ENCODE peak calls at places on chromosomes 3 and 15, in ten cellular contexts. W is AG08395; Y is KG1; U is GM10248; V is A172; K is activated naive CD4-positive, alpha-beta T cell; R is AG09319; N is putamen; I is naive thymus-derived CD8-positive, alpha-beta T cell; A is retinal pigment epithelial cell. G is an unnamed sample.

GRCh38 chr3:32886296-32886695 is 65.1 kb upstream of the CCR4 start:
- DNase-seq in U (no peak), N (no peak), R (no peak), W (no peak), V (no peak), Y (no peak), A (no peak), I (no peak), K (no peak), G (no peak)

GRCh38 chr3:76986876-76987513 is 52.9 kb upstream of the ROBO2 start:
- DNase-seq in I (no peak), Y (no peak), A (no peak), W (no peak), K (no peak), N (peak), R (no peak), V (no peak), U (no peak), G (no peak)

GRCh38 chr15:98953000-98953776 is 54.4 kb downstream of the PGPEP1L start:
- DNase-seq in N (no peak), I (no peak), A (no peak), V (no peak), K (no peak), U (peak), Y (no peak), R (no peak), W (no peak), G (no peak)

GRCh38 chr3:125119752-125120369 is 64.1 kb upstream of the HEG1 start:
- DNase-seq in Y (no peak), V (no peak), W (no peak), K (no peak), A (no peak), U (peak), I (no peak), R (no peak), N (peak), G (no peak)

GRCh38 chr15:78895411-78895810 is 22.7 kb downstream of the MORF4L1 start:
- DNase-seq in U (no peak), W (no peak), N (no peak), I (no peak), A (no peak), K (no peak), V (no peak), R (no peak), Y (no peak), G (no peak)

GRCh38 chr3:107217161-107217560 is 160.1 kb upstream of the CCDC54 start:
- DNase-seq in U (no peak), N (no peak), K (no peak), Y (no peak), I (no peak), R (peak), A (peak), W (peak), V (peak), G (peak)

GRCh38 chr3:12286504-12286903 is 2.4 kb upstream of the PPARG start:
- DNase-seq in R (no peak), W (no peak), I (no peak), N (no peak), V (no peak), K (no peak), Y (no peak), A (no peak), U (no peak), G (no peak)

GRCh38 chr3:36792342-36792741 is 28.0 kb upstream of the DCLK3 start:
- DNase-seq in N (no peak), U (peak), V (peak), R (no peak), W (peak), I (no peak), K (no peak), Y (no peak), A (peak), G (peak)

GRCh38 chr3:153209596-153209995 is 47.6 kb downstream of the RAP2B start:
- DNase-seq in K (no peak), W (peak), Y (no peak), U (no peak), I (no peak), A (no peak), R (no peak), V (peak), N (no peak), G (peak)

GRCh38 chr3:38177175-38177574 is 11.8 kb downstream of the OXSR1 start:
- DNase-seq in K (no peak), I (no peak), Y (no peak), W (no peak), N (no peak), U (no peak), V (no peak), R (no peak), A (no peak), G (no peak)

GRCh38 chr15:78749831-78750230 is 61.4 kb downstream of the ADAMTS7 start:
- DNase-seq in Y (no peak), I (no peak), K (no peak), A (no peak), W (no peak), V (no peak), N (no peak), R (no peak), U (no peak), G (no peak)

GRCh38 chr15:68552344-68552743 is 26.4 kb upstream of the CORO2B start:
- DNase-seq in N (no peak), Y (no peak), K (no peak), V (no peak), I (no peak), W (no peak), R (no peak), A (no peak), U (no peak), G (peak)

GRCh38 chr3:138438896-138439295 is 4.5 kb downstream of the ESYT3 start:
- DNase-seq in K (no peak), Y (no peak), I (no peak), W (peak), N (no peak), R (no peak), A (no peak), V (no peak), U (no peak), G (peak)

GRCh38 chr3:102205647-102206046 is 229.2 kb upstream of the ZPLD1 start:
- DNase-seq in A (no peak), V (no peak), I (no peak), W (no peak), Y (no peak), U (no peak), R (no peak), K (no peak), N (no peak), G (no peak)

GRCh38 chr3:14791343-14791945 is 27.3 kb upstream of the FGD5 start:
- DNase-seq in N (no peak), V (peak), W (peak), I (peak), Y (no peak), U (peak), A (no peak), R (no peak), K (no peak), G (peak)

GRCh38 chr3:53426918-53427317 is 67.5 kb upstream of the CACNA1D start:
- DNase-seq in U (no peak), I (no peak), W (no peak), K (no peak), R (no peak), N (no peak), V (no peak), A (no peak), Y (no peak), G (no peak)

GRCh38 chr3:55198554-55198953 is 270.7 kb upstream of the LRTM1 start:
- DNase-seq in K (no peak), Y (no peak), I (no peak), R (peak), V (peak), U (no peak), N (no peak), W (peak), A (no peak), G (peak)

GRCh38 chr3:48411606-48412374 is 18.1 kb downstream of the PLXNB1 start:
- DNase-seq in U (no peak), N (no peak), Y (no peak), V (no peak), A (no peak), I (no peak), K (no peak), W (no peak), R (no peak), G (no peak)